ENCODE peak calls at places on chromosomes 2 and 18, in seven cellular contexts. P is NB4, X is AG09309, C is kidney, K is lower lobe of right lung, H is lower leg skin, N is LNCaP clone FGC. Z is an unnamed sample.

GRCh38 chr2:231764752-231765151 is 16.3 kb downstream of the PDE6D start:
- DNase-seq in N (no peak), P (no peak), X (no peak), H (no peak), C (no peak), K (no peak), Z (no peak)

GRCh38 chr2:1482253-1482675 is 69.0 kb downstream of the TPO start:
- DNase-seq in N (no peak), X (no peak), H (peak), K (no peak), C (no peak), P (no peak), Z (no peak)

GRCh38 chr2:121862286-121862685 is 106.8 kb downstream of the TSN start:
- DNase-seq in H (peak), K (no peak), X (no peak), C (no peak), N (no peak), P (no peak), Z (no peak)

GRCh38 chr2:38654495-38655381 is 11.2 kb upstream of the GALM start:
- DNase-seq in N (no peak), P (peak), K (no peak), H (peak), C (no peak), X (no peak), Z (no peak)

GRCh38 chr2:63066838-63067237 is 16.2 kb downstream of the OTX1 start:
- DNase-seq in P (no peak), C (no peak), H (no peak), N (no peak), K (no peak), X (no peak), Z (no peak)

GRCh38 chr18:48632676-48633257 is 93.9 kb downstream of the CTIF start:
- DNase-seq in C (peak), K (no peak), P (no peak), X (no peak), H (peak), N (no peak), Z (no peak)

GRCh38 chr2:234963785-234964615 is 12.2 kb downstream of the SH3BP4 start:
- DNase-seq in N (no peak), X (no peak), C (peak), K (no peak), H (peak), P (no peak), Z (no peak)

GRCh38 chr18:57437782-57438668 is 2.9 kb downstream of the ONECUT2 start:
- DNase-seq in H (no peak), P (peak), X (peak), N (peak), C (peak), K (no peak), Z (no peak)

GRCh38 chr18:58671941-58672565 is 788 bp downstream of the MALT1 start:
- DNase-seq in P (peak), K (peak), N (no peak), H (no peak), X (no peak), C (no peak), Z (no peak)

GRCh38 chr18:33264566-33264965 is 176.0 kb downstream of the CCDC178 start:
- DNase-seq in C (no peak), X (no peak), H (no peak), N (no peak), K (no peak), P (no peak), Z (no peak)

GRCh38 chr2:119823734-119824334 is 64.1 kb downstream of the PTPN4 start:
- DNase-seq in K (no peak), C (peak), X (peak), H (no peak), P (peak), N (no peak), Z (peak)

GRCh38 chr2:191864623-191865521 is 18.0 kb upstream of the CAVIN2 start:
- DNase-seq in N (no peak), X (no peak), K (no peak), C (no peak), P (peak), H (no peak), Z (no peak)

GRCh38 chr2:86622409-86622877 is 1.2 kb downstream of the RNF103 start:
- DNase-seq in H (no peak), C (peak), N (no peak), X (no peak), K (peak), P (peak), Z (no peak)

GRCh38 chr2:55408098-55408882 is 11.4 kb downstream of the CCDC88A start:
- DNase-seq in K (no peak), N (no peak), C (no peak), P (no peak), X (no peak), H (no peak), Z (no peak)
- H3K4me3 ChIP-seq in K (no peak), N (no peak), C (no peak), P (no peak), X (no peak), H (no peak), Z (peak)

GRCh38 chr2:26840937-26841610 is 6.9 kb upstream of the DPYSL5 start:
- DNase-seq in P (peak), N (no peak), H (peak), X (no peak), K (no peak), C (no peak), Z (no peak)
- TF ChIP-seq CTCF in P (peak), N (no peak), H (no peak), X (peak), K (no peak), C (no peak), Z (no peak)

GRCh38 chr2:8065191-8065590 is 616.7 kb upstream of the ID2 start:
- DNase-seq in P (no peak), N (no peak), K (no peak), X (no peak), H (no peak), C (no peak), Z (no peak)
- H3K4me3 ChIP-seq in P (no peak), N (no peak), K (no peak), X (no peak), H (no peak), C (no peak), Z (no peak)

GRCh38 chr2:64144057-64145013 is at the start of gene PELI1:
- DNase-seq in K (peak), P (peak), C (peak), N (peak), H (peak), X (peak), Z (no peak)
- TF ChIP-seq CTCF in K (peak), P (no peak), C (no peak), N (peak), H (no peak), X (no peak), Z (peak)

Z was measured in AG04449.